ENCODE peak calls at places on chromosomes 7 and 10, in seven cellular contexts. X is nucleus accumbens, Z is non-pigmented ciliary epithelial cell, Y is H4, E is ELR, H is astrocyte of the spinal cord, P is Calu3. U is an unnamed sample.

GRCh38 chr10:132110713-132111112 is 45.0 kb downstream of the JAKMIP3 start:
- DNase-seq in H (no peak), E (no peak), Y (no peak), X (no peak), P (no peak), Z (no peak), U (no peak)

GRCh38 chr10:30433779-30434272 is at the start of gene MAP3K8:
- DNase-seq in X (peak; percentile 87), Y (peak; percentile 62), P (peak; percentile 88), Z (no peak), E (peak; percentile 82), H (peak; percentile 73), U (peak; percentile 91)

GRCh38 chr7:142111509-142111908 is at the start of gene MGAM2:
- DNase-seq in Y (no peak), P (peak; percentile 55), E (no peak), H (no peak), X (no peak), Z (no peak), U (no peak)

GRCh38 chr7:117862378-117862777 is 10.9 kb downstream of the CTTNBP2 start:
- DNase-seq in P (no peak), H (no peak), Y (no peak), Z (no peak), E (no peak), X (no peak), U (no peak)

GRCh38 chr7:105723582-105723981 is 142.3 kb upstream of the EFCAB10 start:
- DNase-seq in P (no peak), X (peak; percentile 19), Z (no peak), H (no peak), Y (no peak), E (no peak), U (no peak)

GRCh38 chr10:93568105-93568390 is 1.6 kb downstream of the FFAR4 start:
- DNase-seq in P (no peak), X (no peak), E (no peak), Y (no peak), Z (no peak), H (no peak), U (no peak)

GRCh38 chr10:12235796-12236195 is 39.8 kb downstream of the CDC123 start:
- DNase-seq in H (no peak), X (no peak), Y (no peak), Z (no peak), P (no peak), E (no peak), U (no peak)

GRCh38 chr7:149610441-149611011 is 112.9 kb upstream of the ZNF746 start:
- DNase-seq in P (no peak), Z (no peak), Y (no peak), X (no peak), E (no peak), H (peak; percentile 7), U (no peak)

GRCh38 chr10:119135517-119135890 is 30.0 kb downstream of the SFXN4 start:
- DNase-seq in H (no peak), X (no peak), P (no peak), Y (no peak), Z (no peak), E (no peak), U (no peak)